ENCODE peak calls at places on chromosomes 1 and 21, in eight cellular contexts. F, L, M, H, I, Q, P and J are unnamed samples.

GRCh38 chr1:8571200-8571984 is 246.0 kb downstream of the RERE start:
- DNase-seq in P (peak), L (peak), F (peak), H (no peak), I (peak), M (no peak), Q (no peak), J (no peak)

GRCh38 chr1:150152772-150153461 is 3.2 kb downstream of the PLEKHO1 start:
- DNase-seq in I (no peak), Q (no peak), M (no peak), F (no peak), P (no peak), L (peak), H (no peak), J (no peak)

GRCh38 chr1:89681045-89681729 is 48.3 kb downstream of the LRRC8C start:
- DNase-seq in L (no peak), M (no peak), H (no peak), I (no peak), Q (no peak), P (no peak), F (no peak), J (no peak)

GRCh38 chr1:26328597-26328996 is 10.8 kb downstream of the CD52 start:
- DNase-seq in P (no peak), M (no peak), Q (no peak), I (no peak), F (no peak), H (no peak), L (no peak), J (no peak)

GRCh38 chr21:44878053-44878982 is 4.8 kb upstream of the PTTG1IP start:
- DNase-seq in Q (no peak), L (peak), H (no peak), F (no peak), P (no peak), M (no peak), I (no peak), J (no peak)

GRCh38 chr1:68346192-68346808 is 103.5 kb downstream of the RPE65 start:
- DNase-seq in L (peak), P (no peak), H (peak), M (no peak), Q (no peak), I (peak), F (no peak), J (no peak)

GRCh38 chr1:37763791-37764741 is 854 bp downstream of the EPHA10 start:
- DNase-seq in H (peak), F (peak), M (no peak), L (peak), Q (peak), P (no peak), I (peak), J (no peak)

GRCh38 chr21:42568834-42569731 is 55.4 kb downstream of the SLC37A1 start:
- DNase-seq in L (no peak), H (no peak), Q (no peak), I (no peak), M (no peak), F (no peak), P (no peak), J (no peak)

GRCh38 chr1:167430134-167430848 is 88.0 kb downstream of the CD247 start:
- DNase-seq in F (no peak), L (no peak), I (no peak), H (no peak), Q (no peak), M (no peak), P (no peak), J (no peak)

GRCh38 chr1:89894210-89894668 is 73.4 kb downstream of the LRRC8D start:
- DNase-seq in H (no peak), Q (peak), M (no peak), P (no peak), I (no peak), L (peak), F (no peak), J (no peak)

GRCh38 chr21:25983745-25984144 is 186.8 kb downstream of the APP start:
- DNase-seq in P (no peak), I (no peak), M (no peak), L (peak), F (no peak), H (no peak), Q (no peak), J (no peak)

GRCh38 chr1:85289207-85289847 is 12.9 kb upstream of the BCL10 start:
- DNase-seq in F (no peak), L (peak), H (no peak), M (no peak), I (no peak), Q (peak), P (no peak), J (no peak)

GRCh38 chr1:1361982-1362423 is 3.6 kb upstream of the MXRA8 start:
- DNase-seq in P (no peak), F (no peak), H (no peak), M (no peak), L (peak), I (no peak), Q (peak), J (no peak)

GRCh38 chr1:184036517-184036949 is 995 bp downstream of the COLGALT2 start:
- DNase-seq in M (no peak), H (peak), I (peak), L (no peak), F (peak), Q (no peak), P (no peak), J (peak)

GRCh38 chr1:33383974-33384767 is 46.7 kb downstream of the PHC2 start:
- DNase-seq in H (peak), M (no peak), I (no peak), F (no peak), Q (no peak), L (peak), P (no peak), J (no peak)

GRCh38 chr1:201094829-201095228 is 17.4 kb downstream of the CACNA1S start:
- DNase-seq in Q (no peak), P (no peak), H (no peak), M (no peak), L (no peak), F (no peak), I (no peak), J (no peak)

GRCh38 chr1:72100766-72101165 is 181.6 kb downstream of the NEGR1 start:
- DNase-seq in L (no peak), I (peak), F (no peak), H (no peak), Q (no peak), P (no peak), M (no peak), J (no peak)

GRCh38 chr1:224052767-224053166 is 61.1 kb upstream of the FBXO28 start:
- DNase-seq in I (no peak), F (no peak), M (no peak), H (peak), L (peak), Q (peak), P (no peak), J (no peak)